ENCODE peak calls at places on chromosomes 12 and 14, in eight cellular contexts. One of them, this sample, is unnamed.

GRCh38 chr14:23137221-23138172 is 18.4 kb upstream of the CEBPE start:
- DNase-seq in aorta: no peak
- DNase-seq in mammary epithelial cell: peak; percentile 80
- DNase-seq in hepatocyte: no peak
- DNase-seq in neuronal stem cell: no peak
- DNase-seq in transverse colon: no peak
- DNase-seq in ovary: no peak
- DNase-seq in stomach: peak; percentile 71
- DNase-seq in this sample: no peak

GRCh38 chr12:132766380-132767085 is 4.9 kb upstream of the ANKLE2 start:
- DNase-seq in aorta: peak; percentile 89
- DNase-seq in mammary epithelial cell: no peak
- DNase-seq in hepatocyte: no peak
- DNase-seq in neuronal stem cell: no peak
- DNase-seq in transverse colon: peak; percentile 36
- DNase-seq in ovary: no peak
- DNase-seq in stomach: peak; percentile 75
- DNase-seq in this sample: peak; percentile 38

GRCh38 chr12:55733021-55733555 is 4.3 kb upstream of the CD63 start:
- DNase-seq in aorta: no peak
- DNase-seq in mammary epithelial cell: no peak
- DNase-seq in hepatocyte: no peak
- DNase-seq in neuronal stem cell: no peak
- DNase-seq in transverse colon: no peak
- DNase-seq in ovary: no peak
- DNase-seq in stomach: no peak
- DNase-seq in this sample: no peak

GRCh38 chr14:99342906-99343305 is 70.9 kb upstream of the BCL11B start:
- DNase-seq in aorta: peak; percentile 39
- DNase-seq in mammary epithelial cell: no peak
- DNase-seq in hepatocyte: no peak
- DNase-seq in neuronal stem cell: no peak
- DNase-seq in transverse colon: no peak
- DNase-seq in ovary: no peak
- DNase-seq in stomach: no peak
- DNase-seq in this sample: no peak

GRCh38 chr12:81208193-81208946 is 130.5 kb downstream of the ACSS3 start:
- DNase-seq in aorta: no peak
- DNase-seq in mammary epithelial cell: no peak
- DNase-seq in hepatocyte: peak; percentile 27
- DNase-seq in neuronal stem cell: no peak
- DNase-seq in transverse colon: peak; percentile 39
- DNase-seq in ovary: no peak
- DNase-seq in stomach: no peak
- DNase-seq in this sample: peak; percentile 1

GRCh38 chr14:67583711-67584644 is 16.1 kb downstream of the PIGH start:
- DNase-seq in aorta: no peak
- DNase-seq in mammary epithelial cell: peak; percentile 32
- DNase-seq in hepatocyte: peak; percentile 67
- DNase-seq in neuronal stem cell: peak; percentile 47
- DNase-seq in transverse colon: peak; percentile 41
- DNase-seq in ovary: no peak
- DNase-seq in stomach: peak; percentile 42
- DNase-seq in this sample: peak; percentile 49

GRCh38 chr12:132881853-132882252 is 5.6 kb downstream of the CHFR start:
- DNase-seq in aorta: no peak
- DNase-seq in mammary epithelial cell: no peak
- DNase-seq in hepatocyte: no peak
- DNase-seq in neuronal stem cell: no peak
- DNase-seq in transverse colon: no peak
- DNase-seq in ovary: no peak
- DNase-seq in stomach: no peak
- DNase-seq in this sample: no peak

GRCh38 chr14:43535231-43535838 is 971.7 kb downstream of the FSCB start:
- DNase-seq in aorta: no peak
- DNase-seq in mammary epithelial cell: no peak
- DNase-seq in hepatocyte: no peak
- DNase-seq in neuronal stem cell: no peak
- DNase-seq in transverse colon: no peak
- DNase-seq in ovary: no peak
- DNase-seq in stomach: no peak
- DNase-seq in this sample: no peak

GRCh38 chr14:20413785-20414117 is 450 bp upstream of the TEP1 start:
- DNase-seq in aorta: no peak
- DNase-seq in mammary epithelial cell: peak; percentile 6
- DNase-seq in hepatocyte: peak; percentile 43
- DNase-seq in neuronal stem cell: no peak
- DNase-seq in transverse colon: peak; percentile 21
- DNase-seq in ovary: no peak
- DNase-seq in stomach: no peak
- DNase-seq in this sample: peak; percentile 53

GRCh38 chr14:65356327-65356836 is 56.1 kb upstream of the FUT8 start:
- DNase-seq in aorta: no peak
- DNase-seq in mammary epithelial cell: peak; percentile 100
- DNase-seq in hepatocyte: peak; percentile 54
- DNase-seq in neuronal stem cell: no peak
- DNase-seq in transverse colon: no peak
- DNase-seq in ovary: no peak
- DNase-seq in stomach: peak; percentile 72
- DNase-seq in this sample: peak; percentile 58

GRCh38 chr12:104669057-104669770 is 212.5 kb downstream of the CHST11 start:
- DNase-seq in aorta: peak; percentile 72
- DNase-seq in mammary epithelial cell: peak; percentile 77
- DNase-seq in hepatocyte: peak; percentile 75
- DNase-seq in neuronal stem cell: peak; percentile 33
- DNase-seq in transverse colon: peak; percentile 45
- DNase-seq in ovary: peak; percentile 45
- DNase-seq in stomach: peak; percentile 80
- DNase-seq in this sample: peak; percentile 52

GRCh38 chr14:95774265-95775160 is 60.6 kb upstream of the TCL1A start:
- DNase-seq in aorta: no peak
- DNase-seq in mammary epithelial cell: peak; percentile 23
- DNase-seq in hepatocyte: peak; percentile 65
- DNase-seq in neuronal stem cell: peak; percentile 57
- DNase-seq in transverse colon: peak; percentile 31
- DNase-seq in ovary: peak; percentile 21
- DNase-seq in stomach: peak; percentile 53
- DNase-seq in this sample: peak; percentile 49

GRCh38 chr14:89320381-89321000 is 96.5 kb downstream of the FOXN3 start:
- DNase-seq in aorta: no peak
- DNase-seq in mammary epithelial cell: no peak
- DNase-seq in hepatocyte: no peak
- DNase-seq in neuronal stem cell: no peak
- DNase-seq in transverse colon: no peak
- DNase-seq in ovary: no peak
- DNase-seq in stomach: no peak
- DNase-seq in this sample: no peak

GRCh38 chr12:109833307-109834189 is at the start of gene TRPV4:
- DNase-seq in aorta: no peak
- DNase-seq in mammary epithelial cell: peak; percentile 32
- DNase-seq in hepatocyte: peak; percentile 70
- DNase-seq in neuronal stem cell: peak; percentile 40
- DNase-seq in transverse colon: no peak
- DNase-seq in ovary: peak; percentile 52
- DNase-seq in stomach: peak; percentile 30
- DNase-seq in this sample: no peak

GRCh38 chr14:55864890-55865655 is 253.1 kb upstream of the PELI2 start:
- DNase-seq in aorta: no peak
- DNase-seq in mammary epithelial cell: no peak
- DNase-seq in hepatocyte: no peak
- DNase-seq in neuronal stem cell: no peak
- DNase-seq in transverse colon: no peak
- DNase-seq in ovary: no peak
- DNase-seq in stomach: no peak
- DNase-seq in this sample: no peak

DNA sequence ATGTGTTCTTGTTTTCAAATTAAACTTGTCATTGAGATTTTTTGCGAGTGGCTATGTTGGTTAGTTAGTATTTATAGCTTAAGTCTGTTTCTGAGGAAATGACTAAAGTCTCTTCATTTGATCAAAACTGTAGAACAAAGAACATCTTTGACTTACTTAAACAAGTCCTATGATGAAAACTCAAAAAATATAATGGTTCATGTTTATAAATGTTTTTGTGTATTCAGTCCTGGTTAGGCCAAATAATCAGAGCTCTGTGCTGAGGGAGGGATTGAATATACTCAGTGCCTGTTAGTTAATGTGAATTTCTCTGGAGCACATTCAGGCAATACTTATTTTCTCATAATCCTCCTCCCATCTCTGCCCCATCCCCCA is 51.8 kb downstream of the PPFIBP1 start:
- DNase-seq in aorta: no peak
- DNase-seq in mammary epithelial cell: no peak
- DNase-seq in hepatocyte: no peak
- DNase-seq in neuronal stem cell: no peak
- DNase-seq in transverse colon: no peak
- DNase-seq in ovary: no peak
- DNase-seq in stomach: no peak
- DNase-seq in this sample: no peak
- H3K4me1 ChIP-seq in aorta: peaks cover 15% of the 10 kb centered on the region
- H3K4me1 ChIP-seq in mammary epithelial cell: peaks cover 83% of the 10 kb centered on the region
- H3K4me1 ChIP-seq in hepatocyte: no peaks in the 10 kb centered on the region
- H3K4me1 ChIP-seq in neuronal stem cell: peaks cover 2% of the 10 kb centered on the region
- H3K4me1 ChIP-seq in transverse colon: peaks cover 8% of the 10 kb centered on the region
- H3K4me1 ChIP-seq in ovary: peaks cover 6% of the 10 kb centered on the region
- H3K4me1 ChIP-seq in stomach: peaks cover 11% of the 10 kb centered on the region
- H3K4me1 ChIP-seq in this sample: no peaks in the 10 kb centered on the region

GRCh38 chr12:120539303-120539702 is 5.1 kb downstream of the RNF10 start:
- DNase-seq in aorta: no peak
- DNase-seq in mammary epithelial cell: peak; percentile 51
- DNase-seq in hepatocyte: no peak
- DNase-seq in neuronal stem cell: no peak
- DNase-seq in transverse colon: no peak
- DNase-seq in ovary: no peak
- DNase-seq in stomach: no peak
- DNase-seq in this sample: peak; percentile 44
- H3K4me1 ChIP-seq in aorta: peaks cover 21% of the 10 kb centered on the region
- H3K4me1 ChIP-seq in mammary epithelial cell: peaks cover 45% of the 10 kb centered on the region
- H3K4me1 ChIP-seq in hepatocyte: peaks cover 41% of the 10 kb centered on the region
- H3K4me1 ChIP-seq in neuronal stem cell: peaks cover 6% of the 10 kb centered on the region
- H3K4me1 ChIP-seq in transverse colon: peaks cover 67% of the 10 kb centered on the region
- H3K4me1 ChIP-seq in ovary: peaks cover 37% of the 10 kb centered on the region
- H3K4me1 ChIP-seq in stomach: peaks cover 70% of the 10 kb centered on the region
- H3K4me1 ChIP-seq in this sample: peaks cover 31% of the 10 kb centered on the region

GRCh38 chr14:57848786-57849185 is 17.1 kb downstream of the SLC35F4 start:
- DNase-seq in aorta: no peak
- DNase-seq in mammary epithelial cell: no peak
- DNase-seq in hepatocyte: no peak
- DNase-seq in neuronal stem cell: no peak
- DNase-seq in transverse colon: no peak
- DNase-seq in ovary: no peak
- DNase-seq in stomach: no peak
- DNase-seq in this sample: no peak

GRCh38 chr14:57846631-57847030 is 19.3 kb downstream of the SLC35F4 start:
- DNase-seq in aorta: no peak
- DNase-seq in mammary epithelial cell: no peak
- DNase-seq in hepatocyte: no peak
- DNase-seq in neuronal stem cell: no peak
- DNase-seq in transverse colon: no peak
- DNase-seq in ovary: no peak
- DNase-seq in stomach: no peak
- DNase-seq in this sample: no peak

GRCh38 chr14:57848353-57848752 is 17.5 kb downstream of the SLC35F4 start:
- DNase-seq in aorta: no peak
- DNase-seq in mammary epithelial cell: no peak
- DNase-seq in hepatocyte: no peak
- DNase-seq in neuronal stem cell: no peak
- DNase-seq in transverse colon: no peak
- DNase-seq in ovary: no peak
- DNase-seq in stomach: no peak
- DNase-seq in this sample: no peak

GRCh38 chr14:57845802-57846531 is 19.9 kb downstream of the SLC35F4 start:
- DNase-seq in aorta: no peak
- DNase-seq in mammary epithelial cell: no peak
- DNase-seq in hepatocyte: no peak
- DNase-seq in neuronal stem cell: no peak
- DNase-seq in transverse colon: no peak
- DNase-seq in ovary: no peak
- DNase-seq in stomach: no peak
- DNase-seq in this sample: no peak

GRCh38 chr14:57847096-57847495 is 18.8 kb downstream of the SLC35F4 start:
- DNase-seq in aorta: no peak
- DNase-seq in mammary epithelial cell: no peak
- DNase-seq in hepatocyte: no peak
- DNase-seq in neuronal stem cell: no peak
- DNase-seq in transverse colon: no peak
- DNase-seq in ovary: no peak
- DNase-seq in stomach: no peak
- DNase-seq in this sample: no peak
- H3K4me1 ChIP-seq in aorta: peaks cover 2% of the 10 kb centered on the region
- H3K4me1 ChIP-seq in mammary epithelial cell: no peaks in the 10 kb centered on the region
- H3K4me1 ChIP-seq in hepatocyte: peaks cover 3% of the 10 kb centered on the region
- H3K4me1 ChIP-seq in neuronal stem cell: peaks cover 2% of the 10 kb centered on the region
- H3K4me1 ChIP-seq in transverse colon: no peaks in the 10 kb centered on the region
- H3K4me1 ChIP-seq in ovary: no peaks in the 10 kb centered on the region
- H3K4me1 ChIP-seq in stomach: no peaks in the 10 kb centered on the region
- H3K4me1 ChIP-seq in this sample: no peaks in the 10 kb centered on the region

DNA sequence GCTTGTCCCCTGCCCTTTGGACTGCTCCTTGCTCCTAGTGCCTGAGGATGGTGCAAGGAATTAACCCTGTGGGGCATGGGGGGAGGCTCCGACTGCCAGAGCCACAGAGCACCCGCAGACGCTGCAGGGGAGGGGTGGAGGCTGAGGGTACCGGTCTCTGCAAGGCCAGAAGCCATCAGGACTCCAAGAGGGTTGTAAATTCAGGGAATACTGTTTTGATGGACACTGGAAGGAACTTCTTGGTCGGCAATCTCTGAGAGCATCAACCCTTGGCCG is 16.9 kb upstream of the FIGNL2 start:
- DNase-seq in aorta: no peak
- DNase-seq in mammary epithelial cell: no peak
- DNase-seq in hepatocyte: no peak
- DNase-seq in neuronal stem cell: no peak
- DNase-seq in transverse colon: no peak
- DNase-seq in ovary: no peak
- DNase-seq in stomach: no peak
- DNase-seq in this sample: peak; percentile 40
- H3K4me1 ChIP-seq in aorta: no peaks in the 10 kb centered on the region
- H3K4me1 ChIP-seq in mammary epithelial cell: peaks cover 9% of the 10 kb centered on the region
- H3K4me1 ChIP-seq in hepatocyte: peaks cover 45% of the 10 kb centered on the region
- H3K4me1 ChIP-seq in neuronal stem cell: peaks cover 36% of the 10 kb centered on the region
- H3K4me1 ChIP-seq in transverse colon: peaks cover 22% of the 10 kb centered on the region
- H3K4me1 ChIP-seq in ovary: peaks cover 3% of the 10 kb centered on the region
- H3K4me1 ChIP-seq in stomach: peaks cover 23% of the 10 kb centered on the region
- H3K4me1 ChIP-seq in this sample: peaks cover 3% of the 10 kb centered on the region

DNA sequence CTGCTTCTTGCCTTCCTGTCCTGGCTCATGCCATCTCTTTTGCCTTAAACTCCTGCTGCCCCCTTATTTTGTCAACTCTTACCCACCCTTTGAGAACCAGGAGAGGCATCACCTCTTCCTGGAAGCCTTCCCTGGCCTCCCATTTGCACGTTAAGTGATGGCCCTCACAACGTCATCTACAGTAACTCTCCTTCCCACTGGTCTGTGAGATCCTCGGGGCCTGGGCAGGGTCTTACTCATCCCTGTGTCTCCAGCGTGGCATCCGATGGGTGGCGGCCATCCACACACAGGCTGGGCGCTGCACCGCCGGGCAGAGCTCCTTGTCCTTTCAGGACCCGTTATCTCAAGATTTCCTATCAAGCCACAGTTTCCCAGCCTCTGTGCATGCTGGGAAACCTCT is 16.8 kb upstream of the CACNA2D4 start:
- DNase-seq in aorta: no peak
- DNase-seq in mammary epithelial cell: no peak
- DNase-seq in hepatocyte: no peak
- DNase-seq in neuronal stem cell: no peak
- DNase-seq in transverse colon: no peak
- DNase-seq in ovary: peak; percentile 14
- DNase-seq in stomach: no peak
- DNase-seq in this sample: no peak
- H3K4me1 ChIP-seq in aorta: no peaks in the 10 kb centered on the region
- H3K4me1 ChIP-seq in mammary epithelial cell: no peaks in the 10 kb centered on the region
- H3K4me1 ChIP-seq in hepatocyte: peaks cover 19% of the 10 kb centered on the region
- H3K4me1 ChIP-seq in neuronal stem cell: peaks cover 14% of the 10 kb centered on the region
- H3K4me1 ChIP-seq in transverse colon: peaks cover 54% of the 10 kb centered on the region
- H3K4me1 ChIP-seq in ovary: peaks cover 8% of the 10 kb centered on the region
- H3K4me1 ChIP-seq in stomach: peaks cover 35% of the 10 kb centered on the region
- H3K4me1 ChIP-seq in this sample: no peaks in the 10 kb centered on the region

This sample was measured in small intestine.